ENCODE peak calls at places on chromosomes 16 and 17, in six cellular contexts. One of them, this sample, is unnamed.

GRCh38 chr16:38941-39892 is 14.2 kb downstream of the POLR3K start:
- DNase-seq in MCF 10A: peak
- DNase-seq in ovary: no peak
- DNase-seq in epithelial cell of esophagus: peak
- DNase-seq in T-cell: peak
- DNase-seq in HFF-Myc: no peak
- DNase-seq in this sample: no peak

GRCh38 chr17:76872221-76872873 is 4.1 kb downstream of the MGAT5B start:
- DNase-seq in MCF 10A: peak
- DNase-seq in HFF-Myc: peak
- DNase-seq in T-cell: no peak
- DNase-seq in epithelial cell of esophagus: peak
- DNase-seq in ovary: no peak
- DNase-seq in this sample: peak

GRCh38 chr17:27473748-27474609 is 17.7 kb downstream of the KSR1 start:
- DNase-seq in MCF 10A: no peak
- DNase-seq in epithelial cell of esophagus: no peak
- DNase-seq in T-cell: peak
- DNase-seq in ovary: no peak
- DNase-seq in HFF-Myc: no peak
- DNase-seq in this sample: no peak

GRCh38 chr16:53504161-53504663 is 1.2 kb upstream of the AKTIP start:
- DNase-seq in T-cell: no peak
- DNase-seq in ovary: peak
- DNase-seq in epithelial cell of esophagus: no peak
- DNase-seq in MCF 10A: peak
- DNase-seq in HFF-Myc: no peak
- DNase-seq in this sample: no peak

GRCh38 chr17:7855643-7856080 is 796 bp downstream of the TMEM88 start:
- DNase-seq in ovary: peak
- DNase-seq in HFF-Myc: no peak
- DNase-seq in MCF 10A: no peak
- DNase-seq in epithelial cell of esophagus: no peak
- DNase-seq in T-cell: no peak
- DNase-seq in this sample: no peak

GRCh38 chr17:6509295-6509771 is 47.0 kb downstream of the PITPNM3 start:
- DNase-seq in epithelial cell of esophagus: no peak
- DNase-seq in ovary: no peak
- DNase-seq in T-cell: no peak
- DNase-seq in MCF 10A: no peak
- DNase-seq in HFF-Myc: no peak
- DNase-seq in this sample: no peak

GRCh38 chr17:67434061-67434525 is 57.0 kb downstream of the PITPNC1 start:
- DNase-seq in MCF 10A: no peak
- DNase-seq in epithelial cell of esophagus: no peak
- DNase-seq in ovary: no peak
- DNase-seq in T-cell: peak
- DNase-seq in HFF-Myc: no peak
- DNase-seq in this sample: no peak

GRCh38 chr17:16818821-16819683 is 129.0 kb downstream of the CCDC144A start:
- DNase-seq in MCF 10A: no peak
- DNase-seq in T-cell: no peak
- DNase-seq in epithelial cell of esophagus: no peak
- DNase-seq in ovary: no peak
- DNase-seq in HFF-Myc: no peak
- DNase-seq in this sample: no peak